ENCODE peak calls at places on chromosome 12, in four cellular contexts. J, X, F and R are unnamed samples.

GRCh38 chr12:130715150-130715995 is 726 bp downstream of the RIMBP2 start:
- DNase-seq in F (no peak), X (no peak), J (no peak), R (no peak)

GRCh38 chr12:18414671-18415070 is 153.4 kb downstream of the PIK3C2G start:
- DNase-seq in X (no peak), J (no peak), F (no peak), R (no peak)

GRCh38 chr12:123431951-123432886 is 4.3 kb downstream of the RILPL2 start:
- DNase-seq in F (no peak), X (no peak), J (no peak), R (no peak)

GRCh38 chr12:50187084-50187900 is 20.1 kb upstream of the CERS5 start:
- DNase-seq in F (no peak), X (no peak), J (peak; percentile 52), R (peak; percentile 53)

GRCh38 chr12:52524898-52525591 is 4.9 kb upstream of the KRT5 start:
- DNase-seq in X (no peak), J (no peak), F (no peak), R (no peak)

GRCh38 chr12:52182898-52183543 is 8.8 kb downstream of the KRT80 start:
- DNase-seq in X (peak; percentile 11), F (peak; percentile 61), J (no peak), R (no peak)

GRCh38 chr12:69252033-69252432 is 12.7 kb downstream of the CPSF6 start:
- DNase-seq in J (no peak), X (no peak), F (no peak), R (no peak)

GRCh38 chr12:97465012-97465345 is 2.4 kb downstream of the RMST start:
- DNase-seq in J (no peak), F (no peak), X (no peak), R (no peak)

GRCh38 chr12:47841910-47842309 is 22.2 kb upstream of the HDAC7 start:
- DNase-seq in X (no peak), F (no peak), J (no peak), R (no peak)